ENCODE peak calls at places on chromosomes 7 and 10, in four cellular contexts. X is right atrium auricular region, T is body of pancreas, U is heart right ventricle. I is an unnamed sample.

GRCh38 chr10:36720931-36721330 is 404.5 kb upstream of the ANKRD30A start:
- DNase-seq in X (no peak), T (no peak), U (no peak), I (no peak)

GRCh38 chr7:105675873-105676484 is 94.7 kb upstream of the EFCAB10 start:
- DNase-seq in X (no peak), T (peak), U (peak), I (no peak)

GRCh38 chr10:43252166-43252784 is 14.6 kb downstream of the RASGEF1A start:
- DNase-seq in X (no peak), T (no peak), U (no peak), I (no peak)

GRCh38 chr10:43203491-43204393 is 63.1 kb downstream of the RASGEF1A start:
- DNase-seq in X (no peak), T (peak), U (no peak), I (no peak)

GRCh38 chr7:26944486-26944885 is 80.1 kb upstream of the SKAP2 start:
- DNase-seq in X (no peak), T (no peak), U (no peak), I (no peak)

GRCh38 chr7:100132697-100133137 is 6.0 kb downstream of the MBLAC1 start:
- DNase-seq in X (no peak), T (peak), U (peak), I (peak)

GRCh38 chr7:69619619-69620018 is 21.3 kb downstream of the AUTS2 start:
- DNase-seq in X (no peak), T (no peak), U (no peak), I (no peak)

GRCh38 chr7:111953611-111954010 is 252.6 kb downstream of the DOCK4 start:
- DNase-seq in X (no peak), T (no peak), U (peak), I (no peak)

GRCh38 chr7:90856317-90857072 is 260.4 kb downstream of the CDK14 start:
- DNase-seq in X (no peak), T (no peak), U (no peak), I (no peak)

GRCh38 chr7:1403844-1404404 is 55.3 kb downstream of the MICALL2 start:
- DNase-seq in X (no peak), T (no peak), U (peak), I (peak)

GRCh38 chr7:7418997-7419396 is 116.7 kb downstream of the COL28A1 start:
- DNase-seq in X (no peak), T (no peak), U (no peak), I (no peak)

GRCh38 chr10:31697271-31698168 is 231.1 kb downstream of the ARHGAP12 start:
- DNase-seq in X (peak), T (peak), U (peak), I (peak)

GRCh38 chr10:121466424-121466823 is 131.8 kb downstream of the FGFR2 start:
- DNase-seq in X (no peak), T (no peak), U (no peak), I (no peak)

GRCh38 chr7:5699951-5700384 is 81.5 kb downstream of the RNF216 start:
- DNase-seq in X (no peak), T (peak), U (no peak), I (no peak)

GRCh38 chr10:132978542-132978941 is 36.2 kb upstream of the CFAP46 start:
- DNase-seq in X (no peak), T (no peak), U (no peak), I (no peak)

GRCh38 chr7:125122225-125122624 is 192.6 kb upstream of the POT1 start:
- DNase-seq in X (no peak), T (no peak), U (no peak), I (no peak)

GRCh38 chr7:1848013-1848640 is 178.1 kb downstream of the ELFN1 start:
- DNase-seq in X (no peak), T (no peak), U (no peak), I (no peak)

GRCh38 chr7:70092314-70093303 is 494.3 kb downstream of the AUTS2 start:
- DNase-seq in X (no peak), T (no peak), U (peak), I (no peak)

GRCh38 chr7:74480861-74481417 is 27.2 kb downstream of the GTF2IRD1 start:
- DNase-seq in X (peak), T (peak), U (peak), I (peak)

GRCh38 chr10:33114451-33114944 is 156.5 kb upstream of the ITGB1 start:
- DNase-seq in X (no peak), T (no peak), U (no peak), I (no peak)

GRCh38 chr10:125148021-125148439 is 12.3 kb downstream of the CTBP2 start:
- DNase-seq in X (peak), T (peak), U (no peak), I (no peak)

GRCh38 chr10:31770307-31770902 is 158.2 kb downstream of the ARHGAP12 start:
- DNase-seq in X (no peak), T (peak), U (no peak), I (no peak)

GRCh38 chr7:55497521-55497920 is 74.8 kb downstream of the VOPP1 start:
- DNase-seq in X (no peak), T (no peak), U (no peak), I (no peak)

GRCh38 chr7:137682596-137682995 is 164.2 kb downstream of the DGKI start:
- DNase-seq in X (no peak), T (no peak), U (no peak), I (no peak)

GRCh38 chr7:129947001-129947400 is 5.8 kb downstream of the UBE2H start:
- DNase-seq in X (no peak), T (no peak), U (no peak), I (no peak)

GRCh38 chr7:26653430-26653911 is 210.9 kb downstream of the SKAP2 start:
- DNase-seq in X (no peak), T (peak), U (peak), I (no peak)

GRCh38 chr10:103595933-103596726 is 102.6 kb downstream of the NEURL1 start:
- DNase-seq in X (no peak), T (no peak), U (no peak), I (no peak)

GRCh38 chr10:72186213-72186612 is 29.6 kb upstream of the ANAPC16 start:
- DNase-seq in X (no peak), T (no peak), U (no peak), I (no peak)

GRCh38 chr7:12701433-12701832 is 14.0 kb downstream of the ARL4A start:
- DNase-seq in X (no peak), T (no peak), U (no peak), I (no peak)

GRCh38 chr7:2979276-2979675 is 64.4 kb downstream of the CARD11 start:
- DNase-seq in X (no peak), T (no peak), U (no peak), I (no peak)

GRCh38 chr7:107948645-107949442 is 54.1 kb downstream of the LAMB1 start:
- DNase-seq in X (no peak), T (no peak), U (no peak), I (peak)

GRCh38 chr10:124916098-124916584 is 25.8 kb upstream of the ZRANB1 start:
- DNase-seq in X (no peak), T (peak), U (no peak), I (no peak)

GRCh38 chr10:98848361-98848760 is 387.3 kb downstream of the HPSE2 start:
- DNase-seq in X (no peak), T (no peak), U (no peak), I (no peak)

GRCh38 chr7:121369462-121369861 is 26.6 kb downstream of the FAM3C start:
- DNase-seq in X (no peak), T (no peak), U (no peak), I (peak)

GRCh38 chr10:98415710-98416077 is 712 bp upstream of the PYROXD2 start:
- DNase-seq in X (no peak), T (no peak), U (peak), I (no peak)

GRCh38 chr10:72792288-72792687 is 100.3 kb downstream of the MCU start:
- DNase-seq in X (no peak), T (no peak), U (no peak), I (no peak)

GRCh38 chr7:119842786-119843185 is 430.2 kb upstream of the KCND2 start:
- DNase-seq in X (no peak), T (no peak), U (no peak), I (no peak)

GRCh38 chr7:90611115-90611514 is 15.0 kb downstream of the CDK14 start:
- DNase-seq in X (no peak), T (no peak), U (no peak), I (no peak)

GRCh38 chr7:45872116-45873034 is 507 bp downstream of the CCDC201 start:
- DNase-seq in X (peak), T (no peak), U (no peak), I (no peak)
- TF ChIP-seq CTCF in X (peak), T (peak), U (peak), I (peak)

GRCh38 chr10:112687647-112688046 is 240.6 kb downstream of the VTI1A start:
- DNase-seq in X (no peak), T (no peak), U (no peak), I (peak)

DNA sequence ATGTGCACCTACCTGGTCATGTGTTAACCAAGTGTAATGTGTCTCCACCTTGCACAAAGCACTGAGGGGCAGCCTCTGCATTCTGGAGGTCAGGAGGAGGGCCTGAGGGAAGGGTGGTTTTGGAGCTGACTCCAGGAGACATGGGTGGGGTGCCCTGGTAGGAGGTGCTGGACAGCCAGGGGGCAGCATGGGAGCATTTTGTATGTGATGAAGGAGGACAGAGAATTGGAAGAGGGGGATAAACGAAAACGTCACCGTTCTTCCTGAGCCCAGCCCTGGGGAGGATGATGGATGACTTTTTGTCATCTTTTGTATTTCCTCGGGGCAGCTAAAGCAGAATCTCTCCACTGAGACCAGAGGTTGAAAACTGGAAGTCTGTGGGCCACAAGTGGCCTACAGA is 242.3 kb downstream of the VTI1A start:
- DNase-seq in X (no peak), T (peak), U (peak), I (no peak)
- TF ChIP-seq CTCF in X (peak), T (peak), U (peak), I (peak)

DNA sequence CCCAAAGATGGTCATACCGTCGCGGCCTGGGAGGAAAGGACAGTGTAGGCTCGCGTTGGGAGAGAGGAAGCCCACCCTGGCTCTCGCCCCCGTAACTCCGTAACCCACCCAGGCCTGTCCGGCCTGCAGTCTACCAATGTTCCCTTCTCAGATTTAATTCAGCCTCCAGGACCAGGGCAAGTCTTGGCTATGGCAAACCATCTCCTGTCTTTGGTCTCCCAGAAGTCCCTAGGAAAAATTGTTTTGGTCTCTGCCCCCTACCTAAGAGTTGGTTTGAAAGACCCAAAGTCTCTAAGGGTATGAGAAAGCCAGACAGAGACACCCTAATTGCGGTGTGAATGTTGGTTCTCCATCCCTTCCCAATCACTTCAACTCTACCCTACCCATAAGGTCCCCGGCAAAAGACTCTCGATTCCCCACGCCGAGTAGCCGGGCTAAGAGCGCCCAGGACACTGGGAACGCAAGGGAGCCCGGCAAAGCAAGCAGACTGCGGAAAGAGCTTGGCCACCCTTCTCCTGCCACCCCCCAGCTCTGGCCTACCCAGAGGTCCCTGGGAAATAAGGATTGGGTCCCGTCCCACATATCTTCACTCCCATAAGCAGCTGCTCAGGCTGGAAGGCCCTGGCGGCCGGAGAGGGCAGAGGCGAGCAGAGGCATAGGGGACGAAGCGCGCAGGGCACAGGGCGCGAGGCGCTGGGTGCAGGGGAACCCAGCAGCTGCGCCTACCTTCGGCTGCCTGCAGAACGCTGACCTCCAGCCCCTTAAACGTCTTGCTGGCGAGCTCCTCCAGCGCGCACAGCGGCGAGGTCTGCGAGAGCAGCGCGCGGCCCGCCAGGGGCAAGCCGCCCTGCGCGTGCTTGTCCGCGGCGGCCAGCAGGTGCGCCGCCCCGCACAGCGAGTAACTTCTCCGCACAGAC is 1.2 kb downstream of the LBX1 start:
- DNase-seq in X (no peak), T (no peak), U (no peak), I (no peak)
- TF ChIP-seq CTCF in X (no peak), T (no peak), U (no peak), I (no peak)

GRCh38 chr7:102317231-102318059 is 30.8 kb downstream of the SH2B2 start:
- DNase-seq in X (no peak), T (no peak), U (no peak), I (no peak)
- TF ChIP-seq CTCF in X (no peak), T (no peak), U (no peak), I (no peak)

GRCh38 chr10:118971876-118972275 is 57.6 kb upstream of the NANOS1 start:
- DNase-seq in X (no peak), T (no peak), U (no peak), I (no peak)
- TF ChIP-seq CTCF in X (no peak), T (no peak), U (no peak), I (no peak)

DNA sequence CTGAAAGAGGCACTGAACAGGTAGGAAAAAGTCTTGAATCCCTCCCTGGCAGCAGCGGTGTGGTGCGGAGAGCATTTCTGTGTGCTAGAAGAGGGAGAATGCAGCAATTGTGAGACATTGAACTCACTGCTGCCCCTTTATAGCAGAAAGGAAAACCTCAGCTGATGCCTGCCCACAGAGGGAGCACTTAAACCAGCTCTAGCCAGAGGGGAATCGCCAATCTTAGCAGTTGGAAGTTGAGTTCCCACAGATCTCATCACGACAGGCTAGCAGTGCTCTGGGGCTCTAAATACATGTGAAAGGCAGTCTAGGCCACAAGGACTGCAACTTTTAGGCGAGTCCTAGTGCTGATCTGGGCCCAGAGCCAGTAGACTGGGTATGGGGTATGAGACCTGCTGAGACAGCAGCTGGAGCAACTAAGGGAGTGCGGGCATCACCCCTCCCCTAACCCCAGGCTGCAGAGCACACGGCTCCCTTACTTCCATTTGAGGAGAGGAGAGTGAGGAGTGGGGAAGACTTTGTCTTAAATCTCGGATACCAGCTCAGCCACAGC is 25.2 kb upstream of the PRR15 start:
- DNase-seq in X (no peak), T (no peak), U (no peak), I (no peak)
- TF ChIP-seq CTCF in X (no peak), T (no peak), U (no peak), I (no peak)

DNA sequence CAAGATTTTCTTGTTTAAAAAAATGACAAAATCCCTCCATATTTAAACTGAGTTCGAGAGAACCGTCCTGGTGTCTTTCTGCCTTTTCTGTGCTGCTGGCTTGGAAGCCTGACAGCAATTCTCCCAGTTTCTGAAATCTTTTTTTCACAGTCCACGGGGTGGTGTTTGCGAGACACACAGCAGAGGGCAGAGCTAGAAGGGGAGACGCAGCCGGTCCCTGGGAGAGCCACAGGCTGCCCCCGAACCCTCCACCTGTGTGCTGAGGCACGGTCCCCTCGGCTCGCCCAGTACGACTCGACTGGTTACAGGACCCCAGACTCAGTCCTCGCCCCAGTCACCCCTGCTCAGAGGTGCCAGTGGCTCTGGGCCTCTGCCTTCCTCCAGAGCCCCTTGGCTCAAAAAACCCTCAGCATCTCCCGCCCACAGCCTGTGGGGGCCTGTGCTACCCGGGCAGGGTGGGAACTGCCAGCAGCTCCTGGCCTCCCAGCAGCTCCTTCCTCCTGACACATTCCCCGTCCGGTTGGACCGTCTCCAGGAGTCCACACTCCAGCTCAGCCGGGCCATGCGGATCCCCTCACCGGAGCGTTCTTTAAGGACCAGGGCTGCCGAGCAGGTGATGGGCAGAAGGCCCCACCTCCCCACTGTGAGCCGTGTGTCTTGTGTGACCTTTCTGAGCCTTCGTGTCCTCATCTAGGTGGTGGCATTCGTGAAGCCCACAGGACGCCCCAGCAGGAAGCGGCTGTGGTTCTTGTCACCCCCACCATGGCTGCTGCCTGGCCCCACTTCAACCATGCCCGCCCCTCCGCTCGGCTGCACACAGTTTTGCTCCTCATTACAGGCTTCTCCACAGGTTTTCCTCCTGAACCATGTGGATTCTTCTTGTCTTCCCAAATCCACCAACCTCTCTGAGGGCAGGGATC is 52.3 kb upstream of the EN2 start:
- DNase-seq in X (no peak), T (no peak), U (no peak), I (no peak)
- TF ChIP-seq CTCF in X (no peak), T (no peak), U (no peak), I (no peak)

GRCh38 chr10:126459878-126460481 is 71.7 kb upstream of the ADAM12 start:
- DNase-seq in X (no peak), T (no peak), U (no peak), I (peak)

GRCh38 chr10:126461289-126461688 is 73.0 kb upstream of the ADAM12 start:
- DNase-seq in X (no peak), T (no peak), U (no peak), I (no peak)

GRCh38 chr10:126456632-126457031 is 68.4 kb upstream of the ADAM12 start:
- DNase-seq in X (no peak), T (no peak), U (no peak), I (no peak)

GRCh38 chr10:126458453-126458852 is 70.2 kb upstream of the ADAM12 start:
- DNase-seq in X (no peak), T (no peak), U (no peak), I (no peak)

GRCh38 chr10:126459032-126459831 is 71.0 kb upstream of the ADAM12 start:
- DNase-seq in X (no peak), T (no peak), U (no peak), I (no peak)
- TF ChIP-seq CTCF in X (no peak), T (no peak), U (no peak), I (peak)

GRCh38 chr10:13779748-13780147 is 193.0 kb downstream of the PRPF18 start:
- DNase-seq in X (no peak), T (no peak), U (no peak), I (no peak)

GRCh38 chr10:13773496-13774170 is 186.9 kb downstream of the PRPF18 start:
- DNase-seq in X (no peak), T (no peak), U (peak), I (no peak)

GRCh38 chr10:13774303-13774893 is 187.6 kb downstream of the PRPF18 start:
- DNase-seq in X (no peak), T (no peak), U (peak), I (no peak)

GRCh38 chr10:13775786-13776780 is 189.3 kb downstream of the PRPF18 start:
- DNase-seq in X (no peak), T (no peak), U (no peak), I (peak)

DNA sequence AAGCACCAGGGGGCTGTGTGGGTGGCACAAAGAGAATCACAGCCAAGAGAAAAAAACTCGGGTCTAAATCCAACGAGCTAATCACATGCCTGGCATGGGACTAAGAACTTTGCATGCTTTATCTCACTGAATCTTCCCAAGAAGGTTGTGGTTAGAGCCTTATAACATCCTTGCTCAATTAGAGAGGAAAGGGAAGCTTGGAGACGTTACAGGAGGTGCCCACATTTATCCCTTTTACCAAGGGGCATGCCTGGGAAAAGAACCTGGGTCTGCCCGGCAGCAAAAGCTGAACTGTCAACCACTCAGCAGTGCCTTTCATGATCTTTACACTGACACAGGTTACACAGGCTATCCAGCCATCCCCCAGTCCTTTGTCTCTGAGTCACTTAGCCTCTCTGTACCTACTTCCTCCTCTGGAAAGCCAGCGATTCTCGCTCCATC is 190.1 kb downstream of the PRPF18 start:
- DNase-seq in X (no peak), T (no peak), U (no peak), I (no peak)
- TF ChIP-seq CTCF in X (no peak), T (no peak), U (no peak), I (no peak)